ENCODE peak calls at places on chromosomes 13 and 19, in ten cellular contexts. C is fibroblast of the aortic adventitia, B is pancreas, L is lower leg skin, M is activated B cell treated with CpG ODN at 0.5 μM for 24 hours, S is GM12864, G is choroid plexus epithelial cell, P is body of pancreas, V is sigmoid colon, F is progenitor cell of endocrine pancreas. O is an unnamed sample.

GRCh38 chr13:20547479-20547908 is 19.5 kb upstream of the IFT88 start:
- DNase-seq in C (no peak), B (no peak), L (no peak), M (no peak), S (no peak), G (no peak), P (peak; percentile 31), V (no peak), F (no peak), O (no peak)

GRCh38 chr13:110629735-110630134 is 14.4 kb downstream of the NAXD start:
- DNase-seq in C (no peak), B (no peak), L (no peak), M (no peak), S (no peak), G (peak; percentile 71), P (peak; percentile 5), V (no peak), F (no peak), O (no peak)

GRCh38 chr13:51959773-51960172 is 51.5 kb downstream of the ATP7B start:
- DNase-seq in C (no peak), B (no peak), L (no peak), M (no peak), S (peak; percentile 53), G (no peak), P (no peak), V (no peak), F (no peak), O (no peak)

GRCh38 chr13:97321101-97321500 is 99.0 kb downstream of the MBNL2 start:
- DNase-seq in C (no peak), B (no peak), L (no peak), M (no peak), S (no peak), G (no peak), P (no peak), V (no peak), F (no peak), O (no peak)

GRCh38 chr19:6608950-6609349 is 18.0 kb upstream of the CD70 start:
- DNase-seq in C (peak; percentile 21), B (no peak), L (peak; percentile 10), M (no peak), S (no peak), G (no peak), P (no peak), V (no peak), F (no peak), O (no peak)

GRCh38 chr19:35060160-35060855 is 18.8 kb downstream of the HPN start:
- DNase-seq in C (no peak), B (peak; percentile 49), L (no peak), M (no peak), S (no peak), G (no peak), P (no peak), V (no peak), F (no peak), O (no peak)

GRCh38 chr13:75783906-75784485 is 147.9 kb downstream of the LMO7 start:
- DNase-seq in C (no peak), B (no peak), L (no peak), M (no peak), S (no peak), G (no peak), P (no peak), V (no peak), F (no peak), O (no peak)

GRCh38 chr19:46624958-46625661 is at the start of gene PTGIR:
- DNase-seq in C (peak; percentile 92), B (no peak), L (peak; percentile 95), M (no peak), S (no peak), G (peak; percentile 47), P (peak; percentile 54), V (peak; percentile 94), F (no peak), O (no peak)

GRCh38 chr13:109668433-109669233 is 117.8 kb downstream of the IRS2 start:
- DNase-seq in C (no peak), B (no peak), L (no peak), M (no peak), S (no peak), G (no peak), P (no peak), V (no peak), F (no peak), O (no peak)

GRCh38 chr19:45705710-45706415 is 13.4 kb downstream of the QPCTL start:
- DNase-seq in C (no peak), B (no peak), L (no peak), M (no peak), S (no peak), G (no peak), P (no peak), V (no peak), F (no peak), O (no peak)

GRCh38 chr19:16124953-16125352 is 13.3 kb downstream of the RAB8A start:
- DNase-seq in C (no peak), B (no peak), L (no peak), M (no peak), S (no peak), G (no peak), P (no peak), V (no peak), F (no peak), O (no peak)

GRCh38 chr19:16118489-16119033 is 6.9 kb downstream of the RAB8A start:
- DNase-seq in C (no peak), B (no peak), L (peak; percentile 87), M (peak; percentile 76), S (peak; percentile 97), G (no peak), P (no peak), V (no peak), F (no peak), O (no peak)

GRCh38 chr19:16121967-16122366 is 10.3 kb downstream of the RAB8A start:
- DNase-seq in C (no peak), B (no peak), L (no peak), M (no peak), S (no peak), G (no peak), P (no peak), V (no peak), F (no peak), O (no peak)

GRCh38 chr19:16117594-16118033 is 5.9 kb downstream of the RAB8A start:
- DNase-seq in C (no peak), B (no peak), L (no peak), M (peak; percentile 28), S (no peak), G (no peak), P (no peak), V (no peak), F (no peak), O (no peak)

GRCh38 chr19:16121141-16121540 is 9.5 kb downstream of the RAB8A start:
- DNase-seq in C (no peak), B (no peak), L (no peak), M (no peak), S (no peak), G (no peak), P (no peak), V (no peak), F (no peak), O (no peak)
- TF ChIP-seq CTCF in C (no peak), B (no peak), L (no peak), M (no peak), S (no peak), G (no peak), P (no peak), V (no peak), F (no peak), O (no peak)

DNA sequence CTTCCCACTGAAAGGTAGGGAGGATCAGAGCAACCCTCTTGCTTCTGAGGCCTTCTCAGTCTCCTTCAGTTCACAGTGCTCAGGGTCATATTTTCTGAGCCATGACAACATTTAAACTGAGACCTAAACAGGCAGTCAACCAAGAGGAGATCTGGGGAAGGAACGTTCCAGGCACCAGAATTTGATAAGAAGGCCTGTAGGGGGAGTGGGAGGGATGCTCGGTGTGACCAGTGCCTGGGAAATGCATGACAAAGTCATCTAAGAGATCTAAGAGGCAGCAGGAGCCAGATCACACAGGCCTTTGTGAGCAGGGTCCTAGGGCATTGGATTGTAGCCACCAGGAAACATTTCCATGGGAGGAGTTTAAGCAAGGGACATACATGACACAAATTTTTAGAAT is 71.6 kb downstream of the SHISA2 start:
- DNase-seq in C (no peak), B (no peak), L (no peak), M (no peak), S (no peak), G (peak; percentile 58), P (no peak), V (no peak), F (no peak), O (no peak)
- TF ChIP-seq CTCF in C (no peak), B (no peak), L (no peak), M (no peak), S (peak; percentile 26), G (peak; percentile 67), P (peak; percentile 16), V (no peak), F (peak; percentile 27), O (peak; percentile 1)

GRCh38 chr13:28548872-28549271 is 53.9 kb upstream of the FLT1 start:
- DNase-seq in C (no peak), B (no peak), L (no peak), M (no peak), S (no peak), G (peak; percentile 26), P (no peak), V (no peak), F (no peak), O (no peak)
- TF ChIP-seq CTCF in C (no peak), B (no peak), L (no peak), M (no peak), S (no peak), G (peak; percentile 39), P (no peak), V (no peak), F (no peak), O (no peak)

GRCh38 chr19:48395170-48395455 is 1.6 kb downstream of the GRIN2D start:
- DNase-seq in C (no peak), B (no peak), L (no peak), M (no peak), S (no peak), G (no peak), P (no peak), V (no peak), F (no peak), O (no peak)

GRCh38 chr19:48391100-48392005 is at the start of gene KDELR1:
- DNase-seq in C (peak; percentile 71), B (peak; percentile 84), L (peak; percentile 94), M (peak; percentile 83), S (no peak), G (peak; percentile 76), P (peak; percentile 78), V (peak; percentile 89), F (peak; percentile 78), O (peak; percentile 82)

GRCh38 chr19:48393559-48394330 is at the start of gene GRIN2D:
- DNase-seq in C (no peak), B (peak; percentile 45), L (no peak), M (peak; percentile 35), S (no peak), G (peak; percentile 51), P (no peak), V (peak; percentile 71), F (no peak), O (peak; percentile 73)

GRCh38 chr19:48394331-48395169 is 1.1 kb downstream of the GRIN2D start:
- DNase-seq in C (no peak), B (peak; percentile 39), L (no peak), M (no peak), S (no peak), G (no peak), P (no peak), V (no peak), F (no peak), O (no peak)

DNA sequence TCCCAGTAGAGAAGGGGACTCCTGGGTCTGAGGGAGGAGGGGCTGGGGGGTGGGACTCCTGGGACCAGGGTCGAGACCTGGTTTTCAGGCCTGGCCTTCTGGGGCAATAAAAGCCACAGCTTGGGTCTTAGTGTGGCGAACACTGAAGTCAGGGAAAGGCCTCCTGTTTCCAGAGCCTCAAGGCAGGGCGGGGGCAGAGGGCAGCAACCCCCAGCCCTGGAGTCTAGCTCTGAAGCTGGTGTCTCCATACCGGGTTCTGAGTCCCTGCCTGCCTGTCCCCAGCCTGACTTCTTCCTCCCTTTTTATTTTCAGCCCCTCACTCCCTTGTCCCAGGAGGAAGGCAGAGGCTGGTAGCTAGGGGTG is 291 bp upstream of the GRIN2D start:
- DNase-seq in C (no peak), B (peak; percentile 29), L (no peak), M (no peak), S (no peak), G (no peak), P (no peak), V (no peak), F (no peak), O (no peak)
- TF ChIP-seq CTCF in C (no peak), B (no peak), L (no peak), M (no peak), S (no peak), G (no peak), P (no peak), V (no peak), F (no peak), O (no peak)

O was measured in D721Med.